ENCODE peak calls at places on chromosome 6, in five cellular contexts. Y is choroid plexus epithelial cell, B is fibroblast of lung, J is AG09309, O is cardiac fibroblast. D is an unnamed sample.

GRCh38 chr6:47455533-47456209 is 21.9 kb upstream of the CD2AP start:
- DNase-seq in O (no peak), Y (no peak), J (no peak), B (no peak), D (no peak)

GRCh38 chr6:169131356-169131755 is 122.3 kb downstream of the THBS2 start:
- DNase-seq in B (peak), J (no peak), Y (no peak), O (no peak), D (no peak)

GRCh38 chr6:42762338-42762929 is 16.5 kb upstream of the TBCC start:
- DNase-seq in Y (no peak), O (no peak), B (no peak), J (no peak), D (no peak)

GRCh38 chr6:3831741-3832530 is 17.2 kb upstream of the FAM50B start:
- DNase-seq in O (peak), J (no peak), Y (no peak), B (no peak), D (no peak)

GRCh38 chr6:32604434-32604877 is 14.8 kb upstream of the HLA-DRB1 start:
- DNase-seq in O (no peak), J (no peak), B (no peak), Y (peak), D (no peak)

GRCh38 chr6:79391511-79391910 is 145.7 kb downstream of the LCA5 start:
- DNase-seq in J (no peak), O (no peak), Y (no peak), B (no peak), D (no peak)

GRCh38 chr6:148379966-148380653 is 37.5 kb downstream of the SASH1 start:
- DNase-seq in J (no peak), O (peak), Y (no peak), B (no peak), D (no peak)

GRCh38 chr6:73657201-73657600 is 3.4 kb upstream of the SLC17A5 start:
- DNase-seq in B (no peak), J (no peak), O (no peak), Y (no peak), D (no peak)

GRCh38 chr6:16108996-16109658 is 19.8 kb upstream of the MYLIP start:
- DNase-seq in B (peak), J (no peak), Y (peak), O (no peak), D (no peak)

GRCh38 chr6:14316911-14317535 is 199.5 kb downstream of the CD83 start:
- DNase-seq in J (no peak), O (no peak), B (peak), Y (no peak), D (peak)
- TF ChIP-seq CTCF in J (no peak), O (no peak), B (no peak), Y (peak), D (peak)

DNA sequence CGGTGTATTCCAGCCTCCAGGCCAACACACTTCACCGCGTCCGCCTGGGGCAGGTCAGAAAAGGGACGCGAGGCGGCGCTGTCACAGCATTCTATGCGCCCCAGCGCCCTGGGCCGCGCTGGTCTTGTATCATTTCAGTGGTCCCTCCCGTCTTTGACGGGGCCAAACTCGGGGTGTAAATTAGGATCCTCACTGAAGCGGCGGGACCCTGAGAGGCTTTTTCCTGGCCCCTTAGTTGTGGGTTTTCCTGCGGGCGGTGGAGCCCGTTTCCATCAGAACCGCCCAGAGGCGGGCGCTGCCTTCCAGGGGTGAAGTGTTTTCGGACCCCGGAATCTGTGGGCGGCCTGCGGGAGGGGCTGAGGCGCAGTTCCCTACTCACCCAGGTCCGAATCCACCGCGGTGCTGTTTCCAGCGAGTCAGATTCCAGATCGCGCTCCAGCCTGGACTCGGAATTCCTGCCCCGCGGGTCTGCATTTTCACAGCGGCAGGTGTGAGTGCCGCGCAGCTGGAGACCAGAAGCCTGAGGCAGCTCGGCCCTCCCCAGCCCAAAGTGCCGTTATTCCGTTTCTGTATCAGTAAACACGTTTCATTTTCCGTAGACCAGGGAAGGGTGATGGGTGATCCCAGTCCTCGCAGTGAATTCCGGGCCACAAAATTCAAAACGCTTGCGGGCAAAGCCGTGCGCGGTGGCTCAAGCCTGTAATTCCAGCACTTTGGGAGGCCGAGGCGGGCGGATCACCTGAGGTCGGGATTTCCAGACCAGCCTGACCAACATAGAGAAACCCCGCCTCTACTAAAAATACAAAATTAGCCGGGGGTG is 3.9 kb upstream of the MICB start:
- DNase-seq in O (peak), Y (peak), J (no peak), B (peak), D (no peak)
- TF ChIP-seq CTCF in O (peak), Y (peak), J (peak), B (peak), D (peak)

GRCh38 chr6:7897461-7898192 is 13.0 kb downstream of the TXNDC5 start:
- DNase-seq in O (no peak), J (no peak), Y (no peak), B (no peak), D (no peak)

GRCh38 chr6:7900621-7901020 is 10.0 kb downstream of the TXNDC5 start:
- DNase-seq in O (no peak), B (no peak), Y (no peak), J (no peak), D (no peak)

GRCh38 chr6:7901056-7901455 is 9.5 kb downstream of the TXNDC5 start:
- DNase-seq in J (no peak), O (no peak), B (no peak), Y (no peak), D (no peak)

GRCh38 chr6:7899889-7900213 is 10.7 kb downstream of the TXNDC5 start:
- DNase-seq in J (no peak), B (no peak), Y (no peak), O (no peak), D (no peak)

GRCh38 chr6:7899046-7899888 is 11.3 kb downstream of the TXNDC5 start:
- DNase-seq in Y (no peak), B (peak), J (no peak), O (no peak), D (no peak)
- TF ChIP-seq CTCF in Y (peak), B (no peak), J (no peak), O (peak), D (peak)

GRCh38 chr6:5213851-5214507 is 46.8 kb downstream of the LYRM4 start:
- DNase-seq in B (peak), J (no peak), O (peak), Y (peak), D (no peak)
- TF ChIP-seq CTCF in B (no peak), J (peak), O (peak), Y (peak), D (no peak)

DNA sequence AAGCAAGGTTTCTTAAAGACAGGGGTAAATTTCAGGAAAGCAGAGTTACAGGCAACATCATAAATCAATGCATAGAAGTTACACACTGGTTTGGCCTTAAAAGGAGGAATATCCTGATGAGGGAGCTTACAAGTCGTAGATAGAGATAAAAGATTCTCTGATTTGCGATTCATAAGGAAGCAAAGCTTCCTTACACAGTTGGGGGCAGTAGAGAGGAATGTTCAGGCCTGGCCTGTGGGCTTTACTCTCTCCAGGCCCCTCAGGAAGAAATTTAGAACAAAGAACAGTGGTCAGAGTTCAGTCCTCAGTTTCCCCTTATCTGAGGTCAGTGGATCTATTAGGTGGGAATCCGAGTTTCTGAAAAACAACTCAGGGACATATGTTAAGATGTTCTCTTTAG is 19.3 kb downstream of the HLA-C start:
- DNase-seq in Y (no peak), O (no peak), J (no peak), B (no peak), D (no peak)
- TF ChIP-seq CTCF in Y (no peak), O (no peak), J (no peak), B (no peak), D (no peak)

D was measured in LNCaP clone FGC.